ENCODE peak calls at places on chromosome 19, in five cellular contexts. One of them, this sample, is unnamed. For H3K36me3, the result is how much of the 10 kb centered on the place peaks cover.

GRCh38 chr19:48053856-48054255 is 10.0 kb upstream of the CABP5 start:
- DNase-seq in neuronal stem cell: no peak
- DNase-seq in Peyer's patch: no peak
- DNase-seq in upper lobe of right lung: no peak
- DNase-seq in H1: no peak
- DNase-seq in this sample: no peak

GRCh38 chr19:10928563-10929401 is at the start of the genes TIMM29 and YIPF2:
- DNase-seq in neuronal stem cell: peak
- DNase-seq in Peyer's patch: peak
- DNase-seq in upper lobe of right lung: peak
- DNase-seq in H1: peak
- DNase-seq in this sample: peak

GRCh38 chr19:6947745-6948144 is 60.4 kb downstream of the ADGRE1 start:
- DNase-seq in Peyer's patch: no peak
- DNase-seq in neuronal stem cell: no peak
- DNase-seq in upper lobe of right lung: no peak
- DNase-seq in H1: no peak
- DNase-seq in this sample: no peak

GRCh38 chr19:41691268-41691970 is 3.3 kb upstream of the CEACAM7 start:
- DNase-seq in Peyer's patch: no peak
- DNase-seq in neuronal stem cell: no peak
- DNase-seq in upper lobe of right lung: peak
- DNase-seq in H1: peak
- DNase-seq in this sample: no peak

GRCh38 chr19:16564842-16565241 is 7.4 kb downstream of the SLC35E1 start:
- DNase-seq in H1: no peak
- DNase-seq in neuronal stem cell: no peak
- DNase-seq in upper lobe of right lung: no peak
- DNase-seq in Peyer's patch: no peak
- DNase-seq in this sample: no peak

GRCh38 chr19:42634409-42635232 is 39.9 kb upstream of the CEACAM8 start:
- DNase-seq in upper lobe of right lung: no peak
- DNase-seq in neuronal stem cell: no peak
- DNase-seq in Peyer's patch: no peak
- DNase-seq in H1: peak
- DNase-seq in this sample: no peak

GRCh38 chr19:38078302-38078930 is 145.6 kb downstream of the DPF1 start:
- DNase-seq in upper lobe of right lung: no peak
- DNase-seq in H1: no peak
- DNase-seq in Peyer's patch: no peak
- DNase-seq in neuronal stem cell: no peak
- DNase-seq in this sample: no peak

GRCh38 chr19:50460161-50460765 is 16.0 kb upstream of the EMC10 start:
- DNase-seq in H1: no peak
- DNase-seq in upper lobe of right lung: no peak
- DNase-seq in neuronal stem cell: no peak
- DNase-seq in Peyer's patch: peak
- DNase-seq in this sample: peak

GRCh38 chr19:18167975-18168645 is 5.5 kb upstream of the IFI30 start:
- DNase-seq in upper lobe of right lung: peak
- DNase-seq in Peyer's patch: peak
- DNase-seq in H1: peak
- DNase-seq in neuronal stem cell: no peak
- DNase-seq in this sample: peak

GRCh38 chr19:42466521-42467436 is 24.0 kb upstream of the CXCL17 start:
- DNase-seq in H1: no peak
- DNase-seq in upper lobe of right lung: no peak
- DNase-seq in neuronal stem cell: no peak
- DNase-seq in Peyer's patch: no peak
- DNase-seq in this sample: no peak

GRCh38 chr19:45901432-45901903 is 945 bp downstream of the MYPOP start:
- DNase-seq in H1: no peak
- DNase-seq in neuronal stem cell: no peak
- DNase-seq in upper lobe of right lung: peak
- DNase-seq in Peyer's patch: no peak
- DNase-seq in this sample: no peak

GRCh38 chr19:46474211-46474610 is 2.8 kb upstream of the PNMA8A start:
- DNase-seq in upper lobe of right lung: peak
- DNase-seq in Peyer's patch: no peak
- DNase-seq in neuronal stem cell: no peak
- DNase-seq in H1: no peak
- DNase-seq in this sample: no peak

GRCh38 chr19:38267780-38268430 is 3.5 kb downstream of the SPINT2 start:
- DNase-seq in upper lobe of right lung: peak
- DNase-seq in neuronal stem cell: no peak
- DNase-seq in H1: no peak
- DNase-seq in Peyer's patch: no peak
- DNase-seq in this sample: no peak

GRCh38 chr19:2436926-2437325 is 9.5 kb upstream of the TIMM13 start:
- DNase-seq in upper lobe of right lung: no peak
- DNase-seq in neuronal stem cell: no peak
- DNase-seq in H1: no peak
- DNase-seq in Peyer's patch: no peak
- DNase-seq in this sample: no peak

GRCh38 chr19:2433854-2434253 is 6.5 kb upstream of the TIMM13 start:
- DNase-seq in neuronal stem cell: no peak
- DNase-seq in upper lobe of right lung: no peak
- DNase-seq in Peyer's patch: no peak
- DNase-seq in H1: no peak
- DNase-seq in this sample: no peak

GRCh38 chr19:2434267-2434666 is 6.9 kb upstream of the TIMM13 start:
- DNase-seq in Peyer's patch: no peak
- DNase-seq in neuronal stem cell: no peak
- DNase-seq in H1: no peak
- DNase-seq in upper lobe of right lung: no peak
- DNase-seq in this sample: no peak

GRCh38 chr19:2436384-2436783 is 9.0 kb upstream of the TIMM13 start:
- DNase-seq in upper lobe of right lung: no peak
- DNase-seq in Peyer's patch: no peak
- DNase-seq in H1: no peak
- DNase-seq in neuronal stem cell: no peak
- DNase-seq in this sample: no peak

DNA sequence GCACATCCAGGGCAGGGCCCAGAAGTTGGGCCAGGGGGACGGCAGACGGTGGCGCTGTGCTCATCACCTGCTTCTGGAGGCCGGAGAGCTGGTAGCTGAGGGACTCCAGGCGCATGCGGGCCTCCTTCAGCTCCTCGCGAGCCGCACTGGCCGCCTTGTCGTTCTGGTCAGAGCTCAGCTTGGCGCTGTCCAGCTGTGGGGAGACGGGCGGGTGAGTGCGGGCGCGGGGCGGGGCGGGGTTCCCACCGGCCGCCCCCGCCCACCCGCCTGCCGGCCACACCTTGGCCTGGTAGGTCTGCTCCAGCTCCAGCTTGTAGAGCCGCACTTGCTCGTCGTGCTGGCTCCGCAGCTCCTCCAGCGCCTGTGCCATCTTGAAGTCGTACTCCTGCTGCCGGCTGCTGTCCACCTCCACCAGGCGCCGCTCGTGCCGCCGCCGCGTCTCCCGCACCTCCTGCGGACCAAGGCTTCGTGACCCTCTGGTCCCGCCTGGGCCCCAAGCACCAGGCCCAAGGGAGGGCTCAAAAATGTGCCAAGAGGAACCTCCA is 7.4 kb upstream of the TIMM13 start:
- DNase-seq in Peyer's patch: no peak
- DNase-seq in neuronal stem cell: no peak
- DNase-seq in H1: no peak
- DNase-seq in upper lobe of right lung: no peak
- DNase-seq in this sample: no peak
- H3K36me3 ChIP-seq in Peyer's patch: under half
- H3K36me3 ChIP-seq in neuronal stem cell: half or more
- H3K36me3 ChIP-seq in H1: half or more
- H3K36me3 ChIP-seq in upper lobe of right lung: under half
- H3K36me3 ChIP-seq in this sample: under half

DNA sequence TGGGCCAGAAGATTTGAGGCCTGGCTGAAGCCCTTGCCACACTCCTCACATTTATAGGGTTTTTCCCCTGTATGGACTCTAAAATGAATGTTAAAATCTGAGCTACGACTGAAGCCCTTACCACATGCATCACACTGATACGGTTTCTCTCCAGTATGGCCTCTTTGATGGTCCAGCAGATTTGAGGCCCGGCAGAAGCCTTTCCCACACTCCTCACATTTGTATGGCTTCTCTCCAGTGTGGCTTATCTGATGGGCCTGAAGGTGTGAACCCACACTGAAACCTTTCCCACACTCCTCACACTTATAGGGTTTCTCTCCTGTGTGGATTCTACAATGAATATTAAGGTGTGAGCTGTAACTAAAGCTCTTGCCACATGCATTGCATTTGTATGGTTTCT is 21.0 kb downstream of the ZNF45 start:
- DNase-seq in H1: no peak
- DNase-seq in neuronal stem cell: no peak
- DNase-seq in upper lobe of right lung: no peak
- DNase-seq in Peyer's patch: no peak
- DNase-seq in this sample: no peak
- H3K36me3 ChIP-seq in H1: half or more
- H3K36me3 ChIP-seq in neuronal stem cell: under half
- H3K36me3 ChIP-seq in upper lobe of right lung: half or more
- H3K36me3 ChIP-seq in Peyer's patch: under half
- H3K36me3 ChIP-seq in this sample: under half

DNA sequence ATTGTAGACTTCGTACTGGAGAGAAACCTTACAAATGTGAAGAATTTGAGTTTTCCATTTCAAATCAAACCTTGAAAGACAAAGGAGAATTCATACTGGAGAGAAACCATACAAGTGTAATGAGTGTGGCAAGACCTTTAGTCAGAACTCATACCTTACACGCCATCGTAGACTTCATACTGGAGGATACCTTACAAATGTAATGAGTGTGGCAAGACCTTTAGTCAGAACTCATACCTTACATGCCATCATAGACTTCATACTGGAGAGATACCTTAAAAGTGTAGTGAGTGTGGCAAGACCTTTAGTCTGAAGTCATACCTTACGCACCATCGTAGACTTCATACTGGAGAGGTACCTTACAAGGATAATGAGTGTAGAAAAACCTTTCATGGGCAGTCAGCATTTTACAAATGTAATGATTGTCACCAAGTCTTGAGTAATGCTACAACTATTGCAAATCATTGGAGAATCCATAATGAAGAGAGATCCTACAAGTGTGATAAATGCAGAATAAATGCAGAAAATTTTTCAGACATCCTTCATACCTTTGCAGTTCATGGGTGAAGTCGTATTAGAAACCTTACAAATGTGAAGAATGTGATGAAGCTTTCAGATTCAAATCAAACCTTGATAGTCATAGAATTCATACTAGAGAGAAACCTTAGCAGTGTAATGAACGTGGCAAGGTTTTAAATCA is 14.7 kb downstream of the ZNF765 start:
- DNase-seq in Peyer's patch: no peak
- DNase-seq in H1: no peak
- DNase-seq in upper lobe of right lung: no peak
- DNase-seq in neuronal stem cell: no peak
- DNase-seq in this sample: no peak
- H3K36me3 ChIP-seq in Peyer's patch: under half
- H3K36me3 ChIP-seq in H1: half or more
- H3K36me3 ChIP-seq in upper lobe of right lung: under half
- H3K36me3 ChIP-seq in neuronal stem cell: under half
- H3K36me3 ChIP-seq in this sample: under half

GRCh38 chr19:322616-323015 is 22.0 kb downstream of the MIER2 start:
- DNase-seq in upper lobe of right lung: peak
- DNase-seq in neuronal stem cell: no peak
- DNase-seq in H1: no peak
- DNase-seq in Peyer's patch: no peak
- DNase-seq in this sample: no peak

GRCh38 chr19:315811-316210 is 24.6 kb upstream of the PLPP2 start:
- DNase-seq in upper lobe of right lung: no peak
- DNase-seq in neuronal stem cell: no peak
- DNase-seq in Peyer's patch: no peak
- DNase-seq in H1: no peak
- DNase-seq in this sample: no peak

GRCh38 chr19:313988-314815 is 23.0 kb upstream of the PLPP2 start:
- DNase-seq in H1: no peak
- DNase-seq in upper lobe of right lung: peak
- DNase-seq in Peyer's patch: no peak
- DNase-seq in neuronal stem cell: no peak
- DNase-seq in this sample: no peak

GRCh38 chr19:317710-318508 is 26.7 kb downstream of the MIER2 start:
- DNase-seq in neuronal stem cell: no peak
- DNase-seq in H1: no peak
- DNase-seq in upper lobe of right lung: no peak
- DNase-seq in Peyer's patch: no peak
- DNase-seq in this sample: no peak

DNA sequence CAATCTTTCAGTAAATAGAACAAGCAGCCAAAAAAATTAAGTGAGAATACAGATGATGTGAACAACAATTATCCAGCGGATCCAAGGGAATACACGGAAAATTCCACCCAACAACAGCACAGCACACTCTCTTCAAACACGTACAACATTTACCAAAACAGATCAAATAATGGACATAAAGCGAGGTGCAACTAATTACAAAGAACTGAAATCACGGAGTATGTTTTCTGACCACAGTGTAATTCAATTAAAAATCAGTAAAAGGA is 26.2 kb downstream of the MIER2 start:
- DNase-seq in neuronal stem cell: no peak
- DNase-seq in H1: no peak
- DNase-seq in upper lobe of right lung: no peak
- DNase-seq in Peyer's patch: no peak
- DNase-seq in this sample: no peak
- H3K36me3 ChIP-seq in neuronal stem cell: under half
- H3K36me3 ChIP-seq in H1: under half
- H3K36me3 ChIP-seq in upper lobe of right lung: under half
- H3K36me3 ChIP-seq in Peyer's patch: under half
- H3K36me3 ChIP-seq in this sample: under half

GRCh38 chr19:35272954-35273649 is 4.3 kb downstream of the USF2 start:
- DNase-seq in H1: no peak
- DNase-seq in Peyer's patch: no peak
- DNase-seq in upper lobe of right lung: no peak
- DNase-seq in neuronal stem cell: no peak
- DNase-seq in this sample: no peak
- H3K36me3 ChIP-seq in H1: under half
- H3K36me3 ChIP-seq in Peyer's patch: under half
- H3K36me3 ChIP-seq in upper lobe of right lung: half or more
- H3K36me3 ChIP-seq in neuronal stem cell: under half
- H3K36me3 ChIP-seq in this sample: under half

GRCh38 chr19:1101337-1101698 is 2.5 kb upstream of the GPX4 start:
- DNase-seq in H1: no peak
- DNase-seq in neuronal stem cell: no peak
- DNase-seq in upper lobe of right lung: no peak
- DNase-seq in Peyer's patch: no peak
- DNase-seq in this sample: no peak
- H3K36me3 ChIP-seq in H1: under half
- H3K36me3 ChIP-seq in neuronal stem cell: under half
- H3K36me3 ChIP-seq in upper lobe of right lung: under half
- H3K36me3 ChIP-seq in Peyer's patch: under half
- H3K36me3 ChIP-seq in this sample: under half

GRCh38 chr19:39419003-39419402 is 6.5 kb downstream of the PLEKHG2 start:
- DNase-seq in H1: no peak
- DNase-seq in neuronal stem cell: no peak
- DNase-seq in upper lobe of right lung: no peak
- DNase-seq in Peyer's patch: no peak
- DNase-seq in this sample: no peak

GRCh38 chr19:39423258-39424086 is 11.0 kb downstream of the PLEKHG2 start:
- DNase-seq in H1: no peak
- DNase-seq in Peyer's patch: no peak
- DNase-seq in upper lobe of right lung: no peak
- DNase-seq in neuronal stem cell: no peak
- DNase-seq in this sample: no peak

GRCh38 chr19:39422020-39422419 is 9.6 kb downstream of the PLEKHG2 start:
- DNase-seq in neuronal stem cell: no peak
- DNase-seq in upper lobe of right lung: no peak
- DNase-seq in H1: no peak
- DNase-seq in Peyer's patch: no peak
- DNase-seq in this sample: no peak

GRCh38 chr19:39417463-39418181 is 5.2 kb downstream of the PLEKHG2 start:
- DNase-seq in H1: no peak
- DNase-seq in Peyer's patch: no peak
- DNase-seq in neuronal stem cell: no peak
- DNase-seq in upper lobe of right lung: no peak
- DNase-seq in this sample: no peak

GRCh38 chr19:39420769-39421168 is 8.3 kb downstream of the PLEKHG2 start:
- DNase-seq in Peyer's patch: no peak
- DNase-seq in upper lobe of right lung: no peak
- DNase-seq in H1: no peak
- DNase-seq in neuronal stem cell: no peak
- DNase-seq in this sample: no peak
- H3K36me3 ChIP-seq in Peyer's patch: under half
- H3K36me3 ChIP-seq in upper lobe of right lung: under half
- H3K36me3 ChIP-seq in H1: under half
- H3K36me3 ChIP-seq in neuronal stem cell: half or more
- H3K36me3 ChIP-seq in this sample: under half

This sample was measured in CD8-positive, alpha-beta T cell.